ENCODE peak calls at places on chromosomes 6 and 20, in five cellular contexts. One of them, this sample, is unnamed.

GRCh38 chr6:2714359-2714895 is 36.3 kb downstream of the MYLK4 start:
- DNase-seq in IMR-90: peak
- DNase-seq in right lobe of liver: no peak
- DNase-seq in heart right ventricle: no peak
- DNase-seq in AG04450: peak
- DNase-seq in this sample: peak

GRCh38 chr6:144151010-144151727 is 852 bp downstream of the STX11 start:
- DNase-seq in right lobe of liver: peak
- DNase-seq in AG04450: no peak
- DNase-seq in IMR-90: no peak
- DNase-seq in heart right ventricle: no peak
- DNase-seq in this sample: no peak

GRCh38 chr6:3749991-3750323 is 1.6 kb downstream of the PXDC1 start:
- DNase-seq in AG04450: no peak
- DNase-seq in IMR-90: peak
- DNase-seq in heart right ventricle: peak
- DNase-seq in right lobe of liver: peak
- DNase-seq in this sample: no peak

GRCh38 chr20:53013183-53013582 is 41.0 kb downstream of the TSHZ2 start:
- DNase-seq in AG04450: no peak
- DNase-seq in IMR-90: no peak
- DNase-seq in heart right ventricle: no peak
- DNase-seq in right lobe of liver: no peak
- DNase-seq in this sample: no peak

GRCh38 chr20:62522748-62523396 is 47.1 kb upstream of the GATA5 start:
- DNase-seq in heart right ventricle: no peak
- DNase-seq in AG04450: no peak
- DNase-seq in IMR-90: no peak
- DNase-seq in right lobe of liver: no peak
- DNase-seq in this sample: no peak

GRCh38 chr6:105951322-105951721 is 134.8 kb upstream of the PRDM1 start:
- DNase-seq in heart right ventricle: no peak
- DNase-seq in AG04450: no peak
- DNase-seq in IMR-90: no peak
- DNase-seq in right lobe of liver: no peak
- DNase-seq in this sample: no peak

GRCh38 chr6:155084431-155085123 is 89.5 kb downstream of the TIAM2 start:
- DNase-seq in heart right ventricle: no peak
- DNase-seq in AG04450: no peak
- DNase-seq in IMR-90: peak
- DNase-seq in right lobe of liver: no peak
- DNase-seq in this sample: no peak

GRCh38 chr20:40336530-40336929 is 352.5 kb downstream of the MAFB start:
- DNase-seq in AG04450: no peak
- DNase-seq in right lobe of liver: no peak
- DNase-seq in IMR-90: no peak
- DNase-seq in heart right ventricle: no peak
- DNase-seq in this sample: no peak

GRCh38 chr6:139117734-139118133 is 17.1 kb upstream of the HECA start:
- DNase-seq in right lobe of liver: no peak
- DNase-seq in heart right ventricle: no peak
- DNase-seq in IMR-90: no peak
- DNase-seq in AG04450: no peak
- DNase-seq in this sample: no peak

GRCh38 chr6:130928158-130928917 is 101.1 kb downstream of the SMLR1 start:
- DNase-seq in AG04450: no peak
- DNase-seq in IMR-90: no peak
- DNase-seq in heart right ventricle: no peak
- DNase-seq in right lobe of liver: no peak
- DNase-seq in this sample: no peak
- H3K4me3 ChIP-seq in AG04450: no peak
- H3K4me3 ChIP-seq in IMR-90: no peak
- H3K4me3 ChIP-seq in heart right ventricle: no peak
- H3K4me3 ChIP-seq in right lobe of liver: no peak
- H3K4me3 ChIP-seq in this sample: no peak

DNA sequence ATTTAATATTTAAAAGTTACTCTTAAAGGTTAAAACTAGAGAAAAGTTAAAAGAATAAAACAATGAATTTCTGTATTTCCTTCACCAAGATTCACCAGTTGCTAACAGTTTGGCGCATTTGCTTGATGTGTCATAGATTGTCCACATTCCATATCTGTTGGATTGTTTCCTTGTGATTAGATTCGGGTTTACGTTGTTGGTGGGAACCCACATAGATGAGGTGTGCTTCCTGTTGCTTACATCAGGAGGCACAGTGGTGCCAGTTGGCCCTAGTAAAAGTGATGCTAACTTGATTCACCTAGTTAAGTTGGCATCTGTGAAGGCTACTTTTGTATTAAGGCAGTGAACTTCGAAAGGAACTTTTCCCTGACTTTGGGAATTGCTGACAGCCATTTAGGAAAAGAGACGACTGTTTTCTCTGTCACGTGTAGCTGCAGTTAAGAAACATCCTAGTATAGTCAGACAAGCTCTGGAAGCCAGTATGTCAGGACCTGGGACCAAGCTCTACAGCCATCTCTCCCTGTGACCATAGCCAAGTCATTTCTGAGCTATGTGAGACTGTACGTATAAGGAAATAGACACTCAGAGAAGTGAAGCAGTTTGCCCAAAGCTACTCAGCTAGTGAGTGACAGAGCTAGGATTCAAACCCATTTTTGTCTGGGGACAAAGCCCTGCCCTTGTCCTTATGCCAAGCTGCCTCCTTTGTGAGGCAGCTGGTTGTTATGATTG is 49.0 kb downstream of the PPARD start:
- DNase-seq in IMR-90: peak
- DNase-seq in AG04450: peak
- DNase-seq in heart right ventricle: no peak
- DNase-seq in right lobe of liver: no peak
- DNase-seq in this sample: peak
- TF ChIP-seq CTCF in IMR-90: peak
- TF ChIP-seq CTCF in AG04450: peak
- TF ChIP-seq CTCF in heart right ventricle: no peak
- TF ChIP-seq CTCF in right lobe of liver: no peak
- TF ChIP-seq CTCF in this sample: peak

GRCh38 chr6:71082033-71082620 is 125.3 kb upstream of the B3GAT2 start:
- DNase-seq in right lobe of liver: no peak
- DNase-seq in heart right ventricle: no peak
- DNase-seq in AG04450: no peak
- DNase-seq in IMR-90: peak
- DNase-seq in this sample: no peak
- H3K4me3 ChIP-seq in right lobe of liver: peak
- H3K4me3 ChIP-seq in heart right ventricle: peak
- H3K4me3 ChIP-seq in AG04450: peak
- H3K4me3 ChIP-seq in IMR-90: no peak
- H3K4me3 ChIP-seq in this sample: no peak

GRCh38 chr6:10413850-10414765 is 766 bp downstream of the TFAP2A start:
- DNase-seq in AG04450: no peak
- DNase-seq in IMR-90: no peak
- DNase-seq in right lobe of liver: peak
- DNase-seq in heart right ventricle: no peak
- DNase-seq in this sample: no peak

GRCh38 chr6:10415593-10416480 is 963 bp upstream of the TFAP2A start:
- DNase-seq in IMR-90: no peak
- DNase-seq in heart right ventricle: no peak
- DNase-seq in right lobe of liver: no peak
- DNase-seq in AG04450: no peak
- DNase-seq in this sample: no peak

GRCh38 chr6:10416516-10416862 is 1.6 kb upstream of the TFAP2A start:
- DNase-seq in heart right ventricle: no peak
- DNase-seq in AG04450: no peak
- DNase-seq in IMR-90: no peak
- DNase-seq in right lobe of liver: no peak
- DNase-seq in this sample: no peak

GRCh38 chr6:10412948-10413849 is 1.7 kb downstream of the TFAP2A start:
- DNase-seq in right lobe of liver: peak
- DNase-seq in IMR-90: no peak
- DNase-seq in heart right ventricle: no peak
- DNase-seq in AG04450: no peak
- DNase-seq in this sample: no peak

DNA sequence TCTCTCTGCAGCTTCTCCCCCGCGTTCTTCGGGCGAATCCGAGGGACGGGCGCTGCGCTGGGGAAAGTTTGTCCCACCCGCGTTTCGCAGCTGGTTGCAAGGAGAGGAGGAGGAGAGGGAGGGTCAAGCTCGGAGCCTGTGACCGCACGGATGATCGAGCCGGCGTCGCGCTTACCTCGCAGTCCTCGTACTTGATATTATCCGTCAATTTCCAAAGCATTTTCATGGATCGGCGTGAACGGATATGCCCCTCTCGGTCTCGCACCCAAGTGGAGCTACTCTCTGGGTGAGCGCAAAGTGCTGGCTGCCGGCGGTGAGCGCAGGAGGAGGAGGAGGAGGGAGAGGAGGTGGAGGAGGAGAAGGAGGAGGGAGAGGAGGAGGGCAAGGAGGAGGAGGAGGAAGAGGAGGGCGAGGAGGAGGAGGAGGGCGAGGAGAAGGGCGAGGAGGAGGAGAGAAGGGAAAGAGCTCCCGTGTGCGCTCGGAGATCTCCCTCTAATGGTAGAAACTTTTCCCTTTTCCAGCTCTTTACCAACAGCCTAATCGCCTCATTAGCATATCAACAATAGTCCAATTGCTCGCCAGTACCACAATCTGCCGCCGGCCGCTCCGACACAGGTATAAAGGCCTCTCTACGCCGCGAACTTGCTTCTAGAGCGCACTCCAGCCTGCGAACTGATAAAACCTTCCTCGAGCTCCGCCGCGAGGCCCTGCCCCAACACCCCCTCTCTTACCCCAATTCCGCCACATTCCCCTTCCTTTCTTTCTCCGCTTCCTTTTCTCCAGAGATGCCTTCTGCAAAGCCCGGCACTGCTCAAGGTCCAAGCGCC is at the start of gene TFAP2A:
- DNase-seq in AG04450: no peak
- DNase-seq in IMR-90: peak
- DNase-seq in right lobe of liver: no peak
- DNase-seq in heart right ventricle: no peak
- DNase-seq in this sample: no peak
- TF ChIP-seq CTCF in AG04450: peak
- TF ChIP-seq CTCF in IMR-90: peak
- TF ChIP-seq CTCF in right lobe of liver: no peak
- TF ChIP-seq CTCF in heart right ventricle: no peak
- TF ChIP-seq CTCF in this sample: peak

GRCh38 chr20:23857954-23858565 is 21.5 kb downstream of the CST5 start:
- DNase-seq in IMR-90: no peak
- DNase-seq in AG04450: no peak
- DNase-seq in heart right ventricle: no peak
- DNase-seq in right lobe of liver: no peak
- DNase-seq in this sample: peak
- H3K4me3 ChIP-seq in IMR-90: no peak
- H3K4me3 ChIP-seq in AG04450: no peak
- H3K4me3 ChIP-seq in heart right ventricle: no peak
- H3K4me3 ChIP-seq in right lobe of liver: no peak
- H3K4me3 ChIP-seq in this sample: no peak

GRCh38 chr6:142822882-142823578 is 121.9 kb downstream of the HIVEP2 start:
- DNase-seq in IMR-90: no peak
- DNase-seq in AG04450: no peak
- DNase-seq in heart right ventricle: no peak
- DNase-seq in right lobe of liver: no peak
- DNase-seq in this sample: no peak
- TF ChIP-seq CTCF in IMR-90: peak
- TF ChIP-seq CTCF in AG04450: peak
- TF ChIP-seq CTCF in heart right ventricle: peak
- TF ChIP-seq CTCF in right lobe of liver: no peak
- TF ChIP-seq CTCF in this sample: peak

GRCh38 chr6:40997256-40997957 is 41.6 kb downstream of the UNC5CL start:
- DNase-seq in IMR-90: peak
- DNase-seq in right lobe of liver: peak
- DNase-seq in heart right ventricle: no peak
- DNase-seq in AG04450: peak
- DNase-seq in this sample: peak

GRCh38 chr6:41000248-41000647 is 38.8 kb downstream of the UNC5CL start:
- DNase-seq in right lobe of liver: no peak
- DNase-seq in AG04450: no peak
- DNase-seq in heart right ventricle: no peak
- DNase-seq in IMR-90: no peak
- DNase-seq in this sample: no peak

GRCh38 chr6:40999498-41000070 is 39.4 kb downstream of the UNC5CL start:
- DNase-seq in IMR-90: peak
- DNase-seq in right lobe of liver: peak
- DNase-seq in AG04450: no peak
- DNase-seq in heart right ventricle: peak
- DNase-seq in this sample: no peak

GRCh38 chr6:40996591-40997247 is 42.3 kb downstream of the UNC5CL start:
- DNase-seq in AG04450: no peak
- DNase-seq in IMR-90: peak
- DNase-seq in heart right ventricle: no peak
- DNase-seq in right lobe of liver: no peak
- DNase-seq in this sample: no peak

GRCh38 chr6:40998661-40999060 is 40.4 kb downstream of the UNC5CL start:
- DNase-seq in heart right ventricle: peak
- DNase-seq in IMR-90: no peak
- DNase-seq in AG04450: no peak
- DNase-seq in right lobe of liver: no peak
- DNase-seq in this sample: no peak
- H3K4me3 ChIP-seq in heart right ventricle: no peak
- H3K4me3 ChIP-seq in IMR-90: no peak
- H3K4me3 ChIP-seq in AG04450: no peak
- H3K4me3 ChIP-seq in right lobe of liver: no peak
- H3K4me3 ChIP-seq in this sample: no peak